ENCODE peak calls at places on chromosomes 12 and 14, in four cellular contexts. H is T-helper 22 cell, A is posterior cingulate gyrus, O is tibial artery. X is an unnamed sample.

GRCh38 chr12:27979145-27979544 is 6.6 kb upstream of the PTHLH start:
- DNase-seq in H (no peak), A (no peak), O (no peak), X (no peak)

GRCh38 chr12:5050542-5050941 is 6.9 kb downstream of the KCNA5 start:
- DNase-seq in H (no peak), A (no peak), O (no peak), X (no peak)

GRCh38 chr12:93766802-93767523 is 89.8 kb downstream of the CRADD start:
- DNase-seq in H (no peak), A (no peak), O (peak; percentile 32), X (peak; percentile 6)

GRCh38 chr14:23430016-23430732 is 5.3 kb downstream of the MYH7 start:
- DNase-seq in H (no peak), A (no peak), O (peak; percentile 11), X (no peak)

GRCh38 chr12:8951744-8952143 is 2.3 kb upstream of the M6PR start:
- DNase-seq in H (no peak), A (no peak), O (no peak), X (no peak)

GRCh38 chr12:25997401-25997973 is 39.0 kb downstream of the RASSF8 start:
- DNase-seq in H (no peak), A (no peak), O (no peak), X (no peak)

GRCh38 chr14:91810699-91811098 is 56.6 kb downstream of the TC2N start:
- DNase-seq in H (no peak), A (no peak), O (no peak), X (no peak)

GRCh38 chr12:121009744-121010143 is 6.5 kb downstream of the C12orf43 start:
- DNase-seq in H (no peak), A (no peak), O (no peak), X (no peak)

GRCh38 chr14:70755655-70756054 is 53.7 kb downstream of the MAP3K9 start:
- DNase-seq in H (no peak), A (no peak), O (no peak), X (no peak)

GRCh38 chr12:11706509-11707331 is 57.2 kb downstream of the ETV6 start:
- DNase-seq in H (no peak), A (no peak), O (no peak), X (no peak)

GRCh38 chr14:73242274-73242960 is 5.1 kb downstream of the PAPLN start:
- DNase-seq in H (no peak), A (no peak), O (no peak), X (no peak)